ENCODE peak calls at places on chromosomes 1 and 21, in ten cellular contexts. N is activated CD4-positive, alpha-beta T cell treated with anti-CD3 and anti-CD28 coated beads, Interleukin-2, amount 50 U/mL, for 1 hour; C is T-helper 2 cell; X is PC-3; E is small intestine; A is NCI-H345; F is H54; D is NCI-H2081; I is AML-193; O is stimulated activated naive CD4-positive, alpha-beta T cell. L is an unnamed sample.

GRCh38 chr1:1783320-1783719 is 5.0 kb upstream of the NADK start:
- DNase-seq in N (no peak), C (no peak), X (no peak), E (peak), A (no peak), F (no peak), D (no peak), I (no peak), O (no peak), L (no peak)

GRCh38 chr1:43147625-43148319 is 24.3 kb downstream of the EBNA1BP2 start:
- DNase-seq in N (peak), C (no peak), X (peak), E (peak), A (peak), F (peak), D (peak), I (no peak), O (no peak), L (peak)

GRCh38 chr1:228334954-228335353 is 71.7 kb downstream of the TRIM11 start:
- DNase-seq in N (no peak), C (no peak), X (no peak), E (no peak), A (no peak), F (no peak), D (no peak), I (no peak), O (no peak), L (no peak)

GRCh38 chr1:53616511-53616910 is 122.5 kb downstream of the GLIS1 start:
- DNase-seq in N (no peak), C (no peak), X (no peak), E (no peak), A (no peak), F (no peak), D (no peak), I (no peak), O (no peak), L (no peak)

GRCh38 chr1:6163973-6164617 is 16.0 kb downstream of the CHD5 start:
- DNase-seq in N (no peak), C (no peak), X (no peak), E (no peak), A (no peak), F (no peak), D (no peak), I (no peak), O (no peak), L (no peak)

GRCh38 chr21:16534408-16535099 is 804.8 kb downstream of the USP25 start:
- DNase-seq in N (no peak), C (no peak), X (no peak), E (no peak), A (peak), F (peak), D (peak), I (no peak), O (no peak), L (no peak)

GRCh38 chr1:37486680-37487618 is 12.6 kb downstream of the ZC3H12A start:
- DNase-seq in N (peak), C (peak), X (peak), E (peak), A (peak), F (no peak), D (peak), I (peak), O (peak), L (peak)

GRCh38 chr1:28173980-28174297 is 2.6 kb downstream of the PTAFR start:
- DNase-seq in N (no peak), C (no peak), X (no peak), E (no peak), A (no peak), F (no peak), D (no peak), I (no peak), O (no peak), L (no peak)

GRCh38 chr1:78070210-78070609 is 24.4 kb downstream of the GIPC2 start:
- DNase-seq in N (no peak), C (no peak), X (no peak), E (no peak), A (no peak), F (no peak), D (no peak), I (no peak), O (no peak), L (no peak)

GRCh38 chr1:202691846-202692245 is 18.4 kb downstream of the SYT2 start:
- DNase-seq in N (no peak), C (no peak), X (no peak), E (no peak), A (peak), F (no peak), D (no peak), I (no peak), O (no peak), L (no peak)

GRCh38 chr1:192739476-192740184 is 69.2 kb upstream of the RGS2 start:
- DNase-seq in N (no peak), C (no peak), X (no peak), E (peak), A (no peak), F (no peak), D (no peak), I (no peak), O (no peak), L (peak)

GRCh38 chr1:240178366-240178765 is 86.7 kb downstream of the FMN2 start:
- DNase-seq in N (no peak), C (no peak), X (no peak), E (no peak), A (no peak), F (no peak), D (no peak), I (no peak), O (no peak), L (no peak)

GRCh38 chr1:243598433-243598832 is 251.6 kb downstream of the AKT3 start:
- DNase-seq in N (no peak), C (no peak), X (peak), E (peak), A (no peak), F (peak), D (no peak), I (peak), O (no peak), L (no peak)

GRCh38 chr1:158951956-158952355 is 20.6 kb downstream of the PYHIN1 start:
- DNase-seq in N (no peak), C (no peak), X (no peak), E (no peak), A (no peak), F (no peak), D (peak), I (no peak), O (no peak), L (no peak)

GRCh38 chr1:178091986-178092745 is 1.7 kb upstream of the RASAL2 start:
- DNase-seq in N (no peak), C (no peak), X (peak), E (no peak), A (no peak), F (no peak), D (no peak), I (no peak), O (no peak), L (no peak)

GRCh38 chr1:56424744-56425493 is 154.4 kb downstream of the PLPP3 start:
- DNase-seq in N (no peak), C (no peak), X (peak), E (peak), A (peak), F (peak), D (no peak), I (no peak), O (no peak), L (no peak)

GRCh38 chr1:221939598-221939997 is 197.7 kb upstream of the DUSP10 start:
- DNase-seq in N (no peak), C (no peak), X (no peak), E (no peak), A (peak), F (no peak), D (peak), I (no peak), O (no peak), L (no peak)

GRCh38 chr1:2979191-2980072 is 41.8 kb upstream of the ACTRT2 start:
- DNase-seq in N (no peak), C (no peak), X (no peak), E (no peak), A (no peak), F (no peak), D (no peak), I (no peak), O (no peak), L (no peak)

GRCh38 chr1:166974647-166975345 is 544 bp downstream of the ILDR2 start:
- DNase-seq in N (peak), C (no peak), X (no peak), E (peak), A (no peak), F (no peak), D (no peak), I (peak), O (no peak), L (no peak)